ENCODE peak calls at places on chromosomes 13 and 19, in nine cellular contexts. One of them, this sample, is unnamed.

GRCh38 chr19:1324792-1325567 is 39.3 kb downstream of the EFNA2 start:
- DNase-seq in AG10803: peak
- DNase-seq in neural progenitor cell: no peak
- DNase-seq in cardiac fibroblast: peak
- DNase-seq in mucosa of descending colon: no peak
- DNase-seq in psoas muscle: peak
- DNase-seq in K562: peak
- DNase-seq in fibroblast of lung: peak
- DNase-seq in activated CD8-positive, alpha-beta T cell treated with anti-CD3 and anti-CD28 coated beads for 36 hours: peak
- DNase-seq in this sample: peak

GRCh38 chr13:97386832-97387486 is 47.0 kb upstream of the RAP2A start:
- DNase-seq in AG10803: no peak
- DNase-seq in neural progenitor cell: no peak
- DNase-seq in cardiac fibroblast: no peak
- DNase-seq in mucosa of descending colon: no peak
- DNase-seq in psoas muscle: no peak
- DNase-seq in K562: no peak
- DNase-seq in fibroblast of lung: peak
- DNase-seq in activated CD8-positive, alpha-beta T cell treated with anti-CD3 and anti-CD28 coated beads for 36 hours: peak
- DNase-seq in this sample: peak

GRCh38 chr13:41696163-41697003 is 239.0 kb downstream of the RGCC start:
- DNase-seq in AG10803: peak
- DNase-seq in neural progenitor cell: no peak
- DNase-seq in cardiac fibroblast: peak
- DNase-seq in mucosa of descending colon: no peak
- DNase-seq in psoas muscle: no peak
- DNase-seq in K562: no peak
- DNase-seq in fibroblast of lung: peak
- DNase-seq in activated CD8-positive, alpha-beta T cell treated with anti-CD3 and anti-CD28 coated beads for 36 hours: no peak
- DNase-seq in this sample: no peak

GRCh38 chr19:40023969-40024368 is 27.1 kb downstream of the ZNF546 start:
- DNase-seq in AG10803: no peak
- DNase-seq in neural progenitor cell: no peak
- DNase-seq in cardiac fibroblast: no peak
- DNase-seq in mucosa of descending colon: no peak
- DNase-seq in psoas muscle: no peak
- DNase-seq in K562: no peak
- DNase-seq in fibroblast of lung: no peak
- DNase-seq in activated CD8-positive, alpha-beta T cell treated with anti-CD3 and anti-CD28 coated beads for 36 hours: no peak
- DNase-seq in this sample: no peak

GRCh38 chr19:29771708-29772415 is 39.9 kb upstream of the CCNE1 start:
- DNase-seq in AG10803: peak
- DNase-seq in neural progenitor cell: peak
- DNase-seq in cardiac fibroblast: peak
- DNase-seq in mucosa of descending colon: no peak
- DNase-seq in psoas muscle: no peak
- DNase-seq in K562: peak
- DNase-seq in fibroblast of lung: peak
- DNase-seq in activated CD8-positive, alpha-beta T cell treated with anti-CD3 and anti-CD28 coated beads for 36 hours: peak
- DNase-seq in this sample: peak

GRCh38 chr19:345320-345879 is 804 bp upstream of the MIER2 start:
- DNase-seq in AG10803: peak
- DNase-seq in neural progenitor cell: no peak
- DNase-seq in cardiac fibroblast: no peak
- DNase-seq in mucosa of descending colon: no peak
- DNase-seq in psoas muscle: no peak
- DNase-seq in K562: no peak
- DNase-seq in fibroblast of lung: no peak
- DNase-seq in activated CD8-positive, alpha-beta T cell treated with anti-CD3 and anti-CD28 coated beads for 36 hours: no peak
- DNase-seq in this sample: no peak

GRCh38 chr19:6632002-6632621 is 37.8 kb downstream of the TNFSF14 start:
- DNase-seq in AG10803: peak
- DNase-seq in neural progenitor cell: peak
- DNase-seq in cardiac fibroblast: peak
- DNase-seq in mucosa of descending colon: no peak
- DNase-seq in psoas muscle: no peak
- DNase-seq in K562: peak
- DNase-seq in fibroblast of lung: peak
- DNase-seq in activated CD8-positive, alpha-beta T cell treated with anti-CD3 and anti-CD28 coated beads for 36 hours: peak
- DNase-seq in this sample: no peak

GRCh38 chr19:47013041-47013517 is 6.6 kb upstream of the NPAS1 start:
- DNase-seq in AG10803: peak
- DNase-seq in neural progenitor cell: peak
- DNase-seq in cardiac fibroblast: peak
- DNase-seq in mucosa of descending colon: peak
- DNase-seq in psoas muscle: peak
- DNase-seq in K562: peak
- DNase-seq in fibroblast of lung: peak
- DNase-seq in activated CD8-positive, alpha-beta T cell treated with anti-CD3 and anti-CD28 coated beads for 36 hours: peak
- DNase-seq in this sample: peak

GRCh38 chr13:110382229-110382628 is 75.1 kb downstream of the COL4A2 start:
- DNase-seq in AG10803: peak
- DNase-seq in neural progenitor cell: no peak
- DNase-seq in cardiac fibroblast: peak
- DNase-seq in mucosa of descending colon: no peak
- DNase-seq in psoas muscle: no peak
- DNase-seq in K562: no peak
- DNase-seq in fibroblast of lung: peak
- DNase-seq in activated CD8-positive, alpha-beta T cell treated with anti-CD3 and anti-CD28 coated beads for 36 hours: no peak
- DNase-seq in this sample: no peak

GRCh38 chr13:62040806-62041205 is 625.2 kb upstream of the PCDH20 start:
- DNase-seq in AG10803: no peak
- DNase-seq in neural progenitor cell: no peak
- DNase-seq in cardiac fibroblast: no peak
- DNase-seq in mucosa of descending colon: no peak
- DNase-seq in psoas muscle: no peak
- DNase-seq in K562: no peak
- DNase-seq in fibroblast of lung: no peak
- DNase-seq in activated CD8-positive, alpha-beta T cell treated with anti-CD3 and anti-CD28 coated beads for 36 hours: no peak
- DNase-seq in this sample: no peak

GRCh38 chr13:81917829-81918228 is 1576.9 kb upstream of the SPRY2 start:
- DNase-seq in AG10803: no peak
- DNase-seq in neural progenitor cell: no peak
- DNase-seq in cardiac fibroblast: no peak
- DNase-seq in mucosa of descending colon: no peak
- DNase-seq in psoas muscle: no peak
- DNase-seq in K562: no peak
- DNase-seq in fibroblast of lung: no peak
- DNase-seq in activated CD8-positive, alpha-beta T cell treated with anti-CD3 and anti-CD28 coated beads for 36 hours: no peak
- DNase-seq in this sample: no peak

GRCh38 chr13:105033999-105034398 is 1501.5 kb downstream of the EFNB2 start:
- DNase-seq in AG10803: no peak
- DNase-seq in neural progenitor cell: no peak
- DNase-seq in cardiac fibroblast: no peak
- DNase-seq in mucosa of descending colon: no peak
- DNase-seq in psoas muscle: no peak
- DNase-seq in K562: no peak
- DNase-seq in fibroblast of lung: no peak
- DNase-seq in activated CD8-positive, alpha-beta T cell treated with anti-CD3 and anti-CD28 coated beads for 36 hours: no peak
- DNase-seq in this sample: no peak
- TF ChIP-seq CTCF in AG10803: no peak
- TF ChIP-seq CTCF in neural progenitor cell: no peak
- TF ChIP-seq CTCF in cardiac fibroblast: no peak
- TF ChIP-seq CTCF in mucosa of descending colon: no peak
- TF ChIP-seq CTCF in psoas muscle: no peak
- TF ChIP-seq CTCF in K562: no peak
- TF ChIP-seq CTCF in fibroblast of lung: no peak
- TF ChIP-seq CTCF in activated CD8-positive, alpha-beta T cell treated with anti-CD3 and anti-CD28 coated beads for 36 hours: no peak
- TF ChIP-seq CTCF in this sample: no peak

GRCh38 chr19:54464044-54464623 is 556 bp upstream of the LENG9 start:
- DNase-seq in AG10803: peak
- DNase-seq in neural progenitor cell: peak
- DNase-seq in cardiac fibroblast: peak
- DNase-seq in mucosa of descending colon: peak
- DNase-seq in psoas muscle: peak
- DNase-seq in K562: peak
- DNase-seq in fibroblast of lung: peak
- DNase-seq in activated CD8-positive, alpha-beta T cell treated with anti-CD3 and anti-CD28 coated beads for 36 hours: peak
- DNase-seq in this sample: peak

GRCh38 chr19:54463531-54464043 is at the start of gene LENG9:
- DNase-seq in AG10803: peak
- DNase-seq in neural progenitor cell: peak
- DNase-seq in cardiac fibroblast: peak
- DNase-seq in mucosa of descending colon: peak
- DNase-seq in psoas muscle: peak
- DNase-seq in K562: peak
- DNase-seq in fibroblast of lung: peak
- DNase-seq in activated CD8-positive, alpha-beta T cell treated with anti-CD3 and anti-CD28 coated beads for 36 hours: peak
- DNase-seq in this sample: peak

GRCh38 chr19:54462072-54462712 is 1.4 kb downstream of the LENG9 start:
- DNase-seq in AG10803: no peak
- DNase-seq in neural progenitor cell: no peak
- DNase-seq in cardiac fibroblast: no peak
- DNase-seq in mucosa of descending colon: peak
- DNase-seq in psoas muscle: peak
- DNase-seq in K562: no peak
- DNase-seq in fibroblast of lung: no peak
- DNase-seq in activated CD8-positive, alpha-beta T cell treated with anti-CD3 and anti-CD28 coated beads for 36 hours: no peak
- DNase-seq in this sample: no peak

GRCh38 chr19:54461201-54462071 is 2.1 kb downstream of the LENG9 start:
- DNase-seq in AG10803: no peak
- DNase-seq in neural progenitor cell: no peak
- DNase-seq in cardiac fibroblast: peak
- DNase-seq in mucosa of descending colon: peak
- DNase-seq in psoas muscle: peak
- DNase-seq in K562: no peak
- DNase-seq in fibroblast of lung: no peak
- DNase-seq in activated CD8-positive, alpha-beta T cell treated with anti-CD3 and anti-CD28 coated beads for 36 hours: no peak
- DNase-seq in this sample: no peak

GRCh38 chr19:54462713-54463530 is 656 bp downstream of the LENG9 start:
- DNase-seq in AG10803: peak
- DNase-seq in neural progenitor cell: peak
- DNase-seq in cardiac fibroblast: peak
- DNase-seq in mucosa of descending colon: peak
- DNase-seq in psoas muscle: peak
- DNase-seq in K562: no peak
- DNase-seq in fibroblast of lung: peak
- DNase-seq in activated CD8-positive, alpha-beta T cell treated with anti-CD3 and anti-CD28 coated beads for 36 hours: peak
- DNase-seq in this sample: peak
- TF ChIP-seq CTCF in AG10803: peak
- TF ChIP-seq CTCF in neural progenitor cell: peak
- TF ChIP-seq CTCF in cardiac fibroblast: peak
- TF ChIP-seq CTCF in mucosa of descending colon: peak
- TF ChIP-seq CTCF in psoas muscle: no peak
- TF ChIP-seq CTCF in K562: no peak
- TF ChIP-seq CTCF in fibroblast of lung: peak
- TF ChIP-seq CTCF in activated CD8-positive, alpha-beta T cell treated with anti-CD3 and anti-CD28 coated beads for 36 hours: peak
- TF ChIP-seq CTCF in this sample: no peak

DNA sequence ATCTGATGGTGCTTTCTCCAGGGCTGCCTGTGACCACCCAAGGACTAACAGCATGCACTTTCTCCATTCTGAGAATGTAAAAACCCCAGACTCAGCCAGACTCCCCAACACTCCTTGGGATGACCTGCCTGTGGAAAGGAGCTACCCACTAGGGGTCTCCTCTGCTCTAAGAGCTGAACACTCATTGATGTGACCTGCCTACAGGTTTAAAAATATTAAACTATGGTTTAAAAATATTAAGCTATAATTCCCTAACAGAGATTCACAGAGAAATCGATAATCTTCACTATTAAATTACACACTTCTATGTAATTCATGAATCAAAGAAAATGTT is 696.2 kb upstream of the SLITRK5 start:
- DNase-seq in AG10803: no peak
- DNase-seq in neural progenitor cell: peak
- DNase-seq in cardiac fibroblast: no peak
- DNase-seq in mucosa of descending colon: no peak
- DNase-seq in psoas muscle: no peak
- DNase-seq in K562: no peak
- DNase-seq in fibroblast of lung: no peak
- DNase-seq in activated CD8-positive, alpha-beta T cell treated with anti-CD3 and anti-CD28 coated beads for 36 hours: no peak
- DNase-seq in this sample: no peak
- TF ChIP-seq CTCF in AG10803: no peak
- TF ChIP-seq CTCF in neural progenitor cell: peak
- TF ChIP-seq CTCF in cardiac fibroblast: no peak
- TF ChIP-seq CTCF in mucosa of descending colon: no peak
- TF ChIP-seq CTCF in psoas muscle: no peak
- TF ChIP-seq CTCF in K562: no peak
- TF ChIP-seq CTCF in fibroblast of lung: no peak
- TF ChIP-seq CTCF in activated CD8-positive, alpha-beta T cell treated with anti-CD3 and anti-CD28 coated beads for 36 hours: no peak
- TF ChIP-seq CTCF in this sample: no peak

GRCh38 chr13:99085846-99086148 is 107.9 kb upstream of the DOCK9 start:
- DNase-seq in AG10803: no peak
- DNase-seq in neural progenitor cell: no peak
- DNase-seq in cardiac fibroblast: no peak
- DNase-seq in mucosa of descending colon: no peak
- DNase-seq in psoas muscle: no peak
- DNase-seq in K562: no peak
- DNase-seq in fibroblast of lung: no peak
- DNase-seq in activated CD8-positive, alpha-beta T cell treated with anti-CD3 and anti-CD28 coated beads for 36 hours: no peak
- DNase-seq in this sample: no peak

GRCh38 chr13:99086149-99086868 is 108.4 kb upstream of the DOCK9 start:
- DNase-seq in AG10803: peak
- DNase-seq in neural progenitor cell: peak
- DNase-seq in cardiac fibroblast: peak
- DNase-seq in mucosa of descending colon: peak
- DNase-seq in psoas muscle: peak
- DNase-seq in K562: peak
- DNase-seq in fibroblast of lung: peak
- DNase-seq in activated CD8-positive, alpha-beta T cell treated with anti-CD3 and anti-CD28 coated beads for 36 hours: peak
- DNase-seq in this sample: no peak

GRCh38 chr13:99086869-99087129 is 108.9 kb upstream of the DOCK9 start:
- DNase-seq in AG10803: no peak
- DNase-seq in neural progenitor cell: no peak
- DNase-seq in cardiac fibroblast: peak
- DNase-seq in mucosa of descending colon: peak
- DNase-seq in psoas muscle: peak
- DNase-seq in K562: no peak
- DNase-seq in fibroblast of lung: peak
- DNase-seq in activated CD8-positive, alpha-beta T cell treated with anti-CD3 and anti-CD28 coated beads for 36 hours: peak
- DNase-seq in this sample: no peak

GRCh38 chr13:99087954-99088491 is 110.2 kb upstream of the DOCK9 start:
- DNase-seq in AG10803: no peak
- DNase-seq in neural progenitor cell: peak
- DNase-seq in cardiac fibroblast: no peak
- DNase-seq in mucosa of descending colon: no peak
- DNase-seq in psoas muscle: no peak
- DNase-seq in K562: no peak
- DNase-seq in fibroblast of lung: no peak
- DNase-seq in activated CD8-positive, alpha-beta T cell treated with anti-CD3 and anti-CD28 coated beads for 36 hours: peak
- DNase-seq in this sample: peak

DNA sequence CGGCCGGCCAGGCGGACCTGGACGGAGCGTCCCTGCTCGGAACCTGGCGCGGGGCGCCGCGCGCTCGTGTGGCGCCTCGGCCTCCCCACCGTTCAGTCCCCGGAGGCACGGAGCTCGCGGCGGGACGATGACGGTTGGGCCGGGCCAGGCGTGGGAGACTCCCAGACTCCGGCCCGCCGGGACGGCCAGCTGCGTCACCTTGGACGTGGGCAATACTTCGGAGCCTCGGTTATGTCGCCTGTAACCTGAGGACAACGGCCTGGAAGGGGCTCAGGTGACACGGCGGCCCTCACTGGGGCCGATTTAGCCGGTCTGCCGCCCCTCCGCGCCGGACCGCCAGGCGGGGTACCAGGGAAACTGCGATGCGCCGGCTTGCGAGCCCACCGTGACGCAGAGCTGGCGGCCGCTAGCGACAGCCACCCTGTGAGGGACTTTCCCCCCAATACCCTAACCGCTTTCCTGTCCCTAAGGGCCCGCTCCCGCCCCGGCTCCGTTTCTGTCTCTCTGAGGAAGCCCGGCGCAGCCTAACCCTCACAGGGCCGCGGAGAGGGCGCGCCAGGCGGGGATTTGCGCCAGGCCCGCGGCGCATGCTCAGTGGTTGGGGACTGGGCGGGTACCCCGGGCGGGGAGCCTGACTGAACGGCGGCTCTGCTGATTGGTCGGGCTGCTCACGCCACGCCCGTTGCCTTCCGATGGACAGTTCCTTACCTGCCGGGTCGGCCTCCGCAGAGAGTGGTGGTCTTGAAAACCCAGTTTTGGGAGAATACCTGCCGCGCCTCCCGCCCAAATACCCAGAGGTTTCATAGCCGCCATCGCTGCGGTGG is 109.5 kb upstream of the DOCK9 start:
- DNase-seq in AG10803: peak
- DNase-seq in neural progenitor cell: peak
- DNase-seq in cardiac fibroblast: peak
- DNase-seq in mucosa of descending colon: peak
- DNase-seq in psoas muscle: peak
- DNase-seq in K562: peak
- DNase-seq in fibroblast of lung: peak
- DNase-seq in activated CD8-positive, alpha-beta T cell treated with anti-CD3 and anti-CD28 coated beads for 36 hours: peak
- DNase-seq in this sample: peak
- TF ChIP-seq CTCF in AG10803: peak
- TF ChIP-seq CTCF in neural progenitor cell: peak
- TF ChIP-seq CTCF in cardiac fibroblast: peak
- TF ChIP-seq CTCF in mucosa of descending colon: peak
- TF ChIP-seq CTCF in psoas muscle: no peak
- TF ChIP-seq CTCF in K562: no peak
- TF ChIP-seq CTCF in fibroblast of lung: peak
- TF ChIP-seq CTCF in activated CD8-positive, alpha-beta T cell treated with anti-CD3 and anti-CD28 coated beads for 36 hours: peak
- TF ChIP-seq CTCF in this sample: peak

This sample was measured in dorsolateral prefrontal cortex.